ENCODE peak calls at places on chromosomes 4 and X, in five cellular contexts. E, K, P, B and J are unnamed samples.

GRCh38 chr4:76584235-76585152 is 149.5 kb downstream of the SHROOM3 start:
- DNase-seq in E (no peak), K (no peak), P (no peak), B (peak), J (no peak)

GRCh38 chrX:121064579-121064978 is 17.2 kb downstream of the GLUD2 start:
- DNase-seq in E (no peak), K (no peak), P (no peak), B (no peak), J (no peak)

GRCh38 chrX:125894947-125895346 is 271.1 kb downstream of the DCAF12L2 start:
- DNase-seq in E (no peak), K (no peak), P (no peak), B (no peak), J (no peak)

GRCh38 chrX:16993791-16994318 is 47.4 kb downstream of the REPS2 start:
- DNase-seq in E (no peak), K (no peak), P (no peak), B (no peak), J (no peak)

GRCh38 chr4:139763668-139764067 is 98.0 kb downstream of the MGST2 start:
- DNase-seq in E (no peak), K (no peak), P (no peak), B (no peak), J (no peak)

GRCh38 chr4:178296669-178297068 is 854.4 kb upstream of the AGA start:
- DNase-seq in E (no peak), K (no peak), P (no peak), B (no peak), J (no peak)

GRCh38 chr4:164177186-164177585 is 576.7 kb upstream of the SMIM31 start:
- DNase-seq in E (no peak), K (no peak), P (no peak), B (no peak), J (no peak)

GRCh38 chrX:10415704-10416001 is 204.7 kb downstream of the MID1 start:
- DNase-seq in E (peak), K (peak), P (peak), B (peak), J (no peak)

GRCh38 chr4:136664988-136665387 is 867.3 kb downstream of the PCDH18 start:
- DNase-seq in E (peak), K (no peak), P (no peak), B (peak), J (no peak)

GRCh38 chr4:79917246-79917645 is 155.8 kb downstream of the ANTXR2 start:
- DNase-seq in E (peak), K (peak), P (no peak), B (peak), J (no peak)

GRCh38 chrX:22889824-22890223 is 109.9 kb upstream of the DDX53 start:
- DNase-seq in E (no peak), K (no peak), P (no peak), B (no peak), J (no peak)

GRCh38 chrX:133350751-133351150 is 64.5 kb downstream of the GPC4 start:
- DNase-seq in E (no peak), K (peak), P (no peak), B (no peak), J (no peak)

GRCh38 chr4:123826896-123827295 is 430.3 kb downstream of the SPRY1 start:
- DNase-seq in E (peak), K (peak), P (no peak), B (peak), J (no peak)

GRCh38 chr4:10963958-10964705 is 279.6 kb upstream of the CLNK start:
- DNase-seq in E (no peak), K (no peak), P (no peak), B (no peak), J (no peak)

GRCh38 chr4:152352215-152352614 is 183.7 kb downstream of the FBXW7 start:
- DNase-seq in E (no peak), K (peak), P (no peak), B (no peak), J (no peak)

GRCh38 chr4:84215218-84215617 is 283.9 kb downstream of the NKX6-1 start:
- DNase-seq in E (no peak), K (no peak), P (no peak), B (no peak), J (no peak)

GRCh38 chrX:104136241-104137019 is 20.4 kb downstream of the SLC25A53 start:
- DNase-seq in E (peak), K (peak), P (peak), B (peak), J (peak)

GRCh38 chrX:153934473-153935325 is at the start of gene NAA10:
- DNase-seq in E (peak), K (peak), P (no peak), B (peak), J (no peak)

GRCh38 chr4:7289619-7290018 is 97.3 kb downstream of the SORCS2 start:
- DNase-seq in E (no peak), K (no peak), P (no peak), B (no peak), J (no peak)

GRCh38 chrX:57925806-57926205 is 15.5 kb upstream of the ZXDA start:
- DNase-seq in E (no peak), K (peak), P (no peak), B (no peak), J (no peak)

GRCh38 chrX:107014927-107015326 is 14.9 kb upstream of the MORC4 start:
- DNase-seq in E (no peak), K (peak), P (no peak), B (no peak), J (no peak)

DNA sequence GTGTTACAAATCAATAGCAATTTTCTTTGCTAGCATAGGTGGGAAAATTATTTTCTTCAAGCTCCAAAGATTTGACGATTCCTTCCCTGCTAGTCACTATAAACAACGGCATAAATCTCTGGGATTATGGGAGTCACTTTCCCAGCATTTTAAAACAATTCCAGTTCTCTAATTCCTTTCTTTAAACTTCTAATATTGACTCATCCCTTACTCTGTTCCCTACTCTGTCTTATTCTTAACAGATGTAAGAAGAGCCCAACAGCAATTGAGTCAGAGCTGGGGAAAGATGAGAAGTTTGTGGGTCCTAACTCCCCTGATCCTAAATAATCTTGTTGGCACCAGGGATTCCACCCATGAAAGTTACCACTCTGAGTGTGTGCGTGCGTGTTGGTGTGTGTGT is 47.4 kb upstream of the IL21 start:
- DNase-seq in E (peak), K (peak), P (no peak), B (peak), J (peak)
- H3K4me2 ChIP-seq in E (peak), K (peak), P (no peak), B (no peak), J (peak)

DNA sequence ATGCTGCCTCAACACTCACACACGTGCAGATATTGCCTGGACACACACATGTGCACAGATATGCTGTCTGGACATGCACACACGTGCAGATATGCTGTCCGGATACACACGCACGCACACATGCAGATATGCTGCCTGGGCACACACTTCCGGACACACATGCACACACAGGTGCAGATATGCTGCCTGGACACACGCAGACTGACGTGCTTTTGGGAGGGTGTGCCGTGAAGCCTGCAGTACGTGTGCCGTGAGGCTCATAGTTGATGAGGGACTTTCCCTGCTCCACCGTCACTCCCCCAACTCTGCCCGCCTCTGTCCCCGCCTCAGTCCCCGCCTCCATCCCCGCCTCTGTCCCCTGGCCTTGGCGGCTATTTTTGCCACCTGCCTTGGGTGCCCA is 14.7 kb downstream of the FGFRL1 start:
- DNase-seq in E (peak), K (no peak), P (no peak), B (no peak), J (no peak)
- H3K4me2 ChIP-seq in E (no peak), K (no peak), P (no peak), B (no peak), J (no peak)

GRCh38 chr4:165299399-165300060 is 27.9 kb upstream of the MSMO1 start:
- DNase-seq in E (no peak), K (no peak), P (no peak), B (no peak), J (no peak)

GRCh38 chr4:165302658-165303057 is 24.8 kb upstream of the MSMO1 start:
- DNase-seq in E (no peak), K (no peak), P (no peak), B (peak), J (no peak)

GRCh38 chr4:165297626-165298025 is 29.8 kb upstream of the MSMO1 start:
- DNase-seq in E (no peak), K (no peak), P (no peak), B (no peak), J (no peak)

GRCh38 chr4:165301833-165302232 is 25.6 kb upstream of the MSMO1 start:
- DNase-seq in E (peak), K (peak), P (no peak), B (peak), J (no peak)
- H3K4me2 ChIP-seq in E (peak), K (peak), P (no peak), B (peak), J (peak)

GRCh38 chr4:118849867-118850812 is 14.2 kb upstream of the SEC24D start:
- DNase-seq in E (peak), K (peak), P (peak), B (no peak), J (no peak)

GRCh38 chr4:118846981-118847380 is 11.1 kb upstream of the SEC24D start:
- DNase-seq in E (no peak), K (no peak), P (no peak), B (no peak), J (no peak)

GRCh38 chr4:118848242-118848641 is 12.3 kb upstream of the SEC24D start:
- DNase-seq in E (no peak), K (no peak), P (no peak), B (no peak), J (no peak)

GRCh38 chr4:118848901-118849300 is 13.0 kb upstream of the SEC24D start:
- DNase-seq in E (no peak), K (no peak), P (no peak), B (no peak), J (no peak)

GRCh38 chr4:118850813-118851173 is 14.9 kb upstream of the SEC24D start:
- DNase-seq in E (no peak), K (no peak), P (no peak), B (no peak), J (no peak)
- H3K4me2 ChIP-seq in E (peak), K (peak), P (peak), B (peak), J (peak)

GRCh38 chr4:153452661-153453378 is 13.3 kb upstream of the TMEM131L start:
- DNase-seq in E (no peak), K (no peak), P (no peak), B (no peak), J (no peak)
- H3K4me2 ChIP-seq in E (no peak), K (no peak), P (no peak), B (no peak), J (no peak)

GRCh38 chr4:73414936-73415271 is 10.8 kb downstream of the ALB start:
- DNase-seq in E (no peak), K (no peak), P (no peak), B (no peak), J (no peak)

GRCh38 chr4:73410916-73411730 is 7.0 kb downstream of the ALB start:
- DNase-seq in E (no peak), K (no peak), P (no peak), B (no peak), J (no peak)

GRCh38 chr4:73415807-73416238 is 11.7 kb downstream of the ALB start:
- DNase-seq in E (no peak), K (no peak), P (no peak), B (no peak), J (no peak)

GRCh38 chr4:73411731-73412414 is 7.8 kb downstream of the ALB start:
- DNase-seq in E (no peak), K (no peak), P (no peak), B (no peak), J (no peak)

DNA sequence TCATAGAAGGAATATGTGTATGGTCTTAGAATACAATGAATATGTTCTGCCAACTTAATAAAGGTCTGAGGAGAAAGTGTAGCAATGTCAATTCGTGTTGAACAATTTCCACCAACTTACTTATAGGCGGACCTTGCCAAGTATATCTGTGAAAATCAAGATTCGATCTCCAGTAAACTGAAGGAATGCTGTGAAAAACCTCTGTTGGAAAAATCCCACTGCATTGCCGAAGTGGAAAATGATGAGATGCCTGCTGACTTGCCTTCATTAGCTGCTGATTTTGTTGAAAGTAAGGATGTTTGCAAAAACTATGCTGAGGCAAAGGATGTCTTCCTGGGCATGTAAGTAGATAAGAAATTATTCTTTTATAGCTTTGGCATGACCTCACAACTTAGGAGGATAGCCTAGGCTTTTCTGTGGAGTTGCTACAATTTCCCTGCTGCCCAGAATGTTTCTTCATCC is 9.2 kb downstream of the ALB start:
- DNase-seq in E (no peak), K (no peak), P (no peak), B (no peak), J (no peak)
- H3K4me2 ChIP-seq in E (no peak), K (no peak), P (no peak), B (no peak), J (no peak)

GRCh38 chrX:54415534-54416350 is 24.5 kb upstream of the TSR2 start:
- DNase-seq in E (peak), K (no peak), P (no peak), B (peak), J (no peak)

GRCh38 chrX:54423161-54423888 is 16.9 kb upstream of the TSR2 start:
- DNase-seq in E (no peak), K (no peak), P (no peak), B (no peak), J (no peak)

GRCh38 chrX:54416965-54417364 is 23.2 kb upstream of the TSR2 start:
- DNase-seq in E (no peak), K (no peak), P (no peak), B (no peak), J (no peak)

GRCh38 chrX:54422168-54422567 is 18.0 kb upstream of the TSR2 start:
- DNase-seq in E (no peak), K (no peak), P (no peak), B (no peak), J (no peak)

GRCh38 chrX:54419559-54420302 is 20.5 kb upstream of the TSR2 start:
- DNase-seq in E (no peak), K (no peak), P (no peak), B (no peak), J (no peak)
- H3K4me2 ChIP-seq in E (no peak), K (no peak), P (no peak), B (no peak), J (no peak)

DNA sequence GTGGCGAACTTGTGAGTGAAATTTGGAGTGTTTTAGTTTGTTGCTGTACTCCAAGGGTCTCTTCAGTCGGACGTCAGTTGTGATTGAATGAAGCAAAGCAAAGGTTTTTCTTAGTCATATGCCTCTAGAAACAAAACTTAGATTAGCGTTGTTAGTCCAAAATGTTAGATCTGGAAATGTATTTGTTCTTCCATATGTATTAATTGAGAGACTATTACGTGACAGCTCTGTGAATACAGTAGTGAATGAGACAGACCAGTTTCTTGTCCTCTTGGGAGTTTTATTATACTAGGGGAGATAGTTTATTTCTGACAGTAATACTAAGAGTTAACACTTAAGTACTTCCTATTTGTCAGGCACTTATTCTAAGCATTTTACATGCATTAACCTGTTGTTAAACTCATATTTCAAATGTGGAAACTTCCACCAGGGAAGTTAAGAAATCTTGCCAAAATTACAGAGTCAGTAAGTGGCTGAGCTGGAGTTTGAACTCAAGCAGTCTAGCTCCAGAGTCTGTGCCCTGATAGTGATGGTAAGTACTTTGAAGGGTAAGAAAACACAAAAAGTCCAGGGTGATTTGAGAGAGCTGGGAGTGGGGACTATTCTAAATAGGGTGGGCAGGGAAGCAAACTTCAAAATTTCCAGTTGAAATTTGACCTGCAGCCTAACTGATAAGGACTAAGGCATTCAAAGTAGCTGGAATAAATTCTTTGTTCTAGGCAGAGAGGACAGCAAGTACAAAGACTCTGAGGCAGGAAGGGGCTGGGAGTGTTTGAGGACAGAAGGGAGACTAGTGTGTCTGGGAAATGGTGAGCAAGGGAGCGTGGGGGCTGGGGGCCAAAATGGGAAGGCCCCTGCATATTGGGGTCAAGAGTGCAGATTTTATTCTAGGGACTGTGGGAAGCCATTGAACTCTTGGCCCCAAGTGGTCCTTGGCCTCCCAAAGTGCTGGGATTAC is 17.0 kb downstream of the ADD1 start:
- DNase-seq in E (peak), K (no peak), P (no peak), B (peak), J (no peak)
- H3K4me2 ChIP-seq in E (peak), K (no peak), P (no peak), B (no peak), J (no peak)